ENCODE peak calls at places on chromosome 19, in four cellular contexts. One of them, this sample, is unnamed.

GRCh38 chr19:39996218-39996810 is 546 bp upstream of the ZNF546 start:
- DNase-seq in HepG2: peak
- DNase-seq in A549: peak
- DNase-seq in psoas muscle: no peak
- DNase-seq in this sample: no peak

GRCh38 chr19:15453091-15453498 is 3.3 kb upstream of the WIZ start:
- DNase-seq in HepG2: no peak
- DNase-seq in psoas muscle: no peak
- DNase-seq in A549: no peak
- DNase-seq in this sample: no peak

GRCh38 chr19:1047696-1048147 is 7.8 kb downstream of the ABCA7 start:
- DNase-seq in HepG2: no peak
- DNase-seq in psoas muscle: peak
- DNase-seq in A549: no peak
- DNase-seq in this sample: no peak

GRCh38 chr19:38183227-38183914 is 40.7 kb downstream of the DPF1 start:
- DNase-seq in A549: no peak
- DNase-seq in HepG2: no peak
- DNase-seq in psoas muscle: peak
- DNase-seq in this sample: no peak

GRCh38 chr19:6233051-6233826 is 46.5 kb downstream of the MLLT1 start:
- DNase-seq in HepG2: no peak
- DNase-seq in psoas muscle: peak
- DNase-seq in A549: no peak
- DNase-seq in this sample: no peak

GRCh38 chr19:44959691-44960090 is 4.5 kb downstream of the CLPTM1 start:
- DNase-seq in HepG2: no peak
- DNase-seq in psoas muscle: no peak
- DNase-seq in A549: no peak
- DNase-seq in this sample: no peak

GRCh38 chr19:3585301-3586123 is at the start of gene GIPC3:
- DNase-seq in HepG2: no peak
- DNase-seq in psoas muscle: no peak
- DNase-seq in A549: no peak
- DNase-seq in this sample: no peak

GRCh38 chr19:49930483-49931011 is 1.2 kb upstream of the NUP62 start:
- DNase-seq in psoas muscle: peak
- DNase-seq in A549: no peak
- DNase-seq in HepG2: no peak
- DNase-seq in this sample: no peak

GRCh38 chr19:1949304-1950101 is 8.5 kb downstream of the CSNK1G2 start:
- DNase-seq in psoas muscle: no peak
- DNase-seq in HepG2: no peak
- DNase-seq in A549: no peak
- DNase-seq in this sample: no peak

GRCh38 chr19:45906221-45906620 is 3.8 kb upstream of the MYPOP start:
- DNase-seq in A549: no peak
- DNase-seq in psoas muscle: no peak
- DNase-seq in HepG2: no peak
- DNase-seq in this sample: no peak

GRCh38 chr19:39997595-39998216 is 846 bp downstream of the ZNF546 start:
- DNase-seq in HepG2: peak
- DNase-seq in psoas muscle: no peak
- DNase-seq in A549: no peak
- DNase-seq in this sample: no peak

GRCh38 chr19:39444598-39445257 is 654 bp upstream of the SUPT5H start:
- DNase-seq in A549: no peak
- DNase-seq in HepG2: no peak
- DNase-seq in psoas muscle: no peak
- DNase-seq in this sample: no peak

GRCh38 chr19:29060833-29061364 is 152.1 kb downstream of the UQCRFS1 start:
- DNase-seq in HepG2: no peak
- DNase-seq in A549: no peak
- DNase-seq in psoas muscle: no peak
- DNase-seq in this sample: no peak

GRCh38 chr19:39830406-39830805 is 3.6 kb downstream of the DYRK1B start:
- DNase-seq in psoas muscle: no peak
- DNase-seq in HepG2: no peak
- DNase-seq in A549: no peak
- DNase-seq in this sample: no peak

GRCh38 chr19:44585371-44586141 is 27.8 kb upstream of the IGSF23 start:
- DNase-seq in A549: no peak
- DNase-seq in psoas muscle: no peak
- DNase-seq in HepG2: no peak
- DNase-seq in this sample: no peak

DNA sequence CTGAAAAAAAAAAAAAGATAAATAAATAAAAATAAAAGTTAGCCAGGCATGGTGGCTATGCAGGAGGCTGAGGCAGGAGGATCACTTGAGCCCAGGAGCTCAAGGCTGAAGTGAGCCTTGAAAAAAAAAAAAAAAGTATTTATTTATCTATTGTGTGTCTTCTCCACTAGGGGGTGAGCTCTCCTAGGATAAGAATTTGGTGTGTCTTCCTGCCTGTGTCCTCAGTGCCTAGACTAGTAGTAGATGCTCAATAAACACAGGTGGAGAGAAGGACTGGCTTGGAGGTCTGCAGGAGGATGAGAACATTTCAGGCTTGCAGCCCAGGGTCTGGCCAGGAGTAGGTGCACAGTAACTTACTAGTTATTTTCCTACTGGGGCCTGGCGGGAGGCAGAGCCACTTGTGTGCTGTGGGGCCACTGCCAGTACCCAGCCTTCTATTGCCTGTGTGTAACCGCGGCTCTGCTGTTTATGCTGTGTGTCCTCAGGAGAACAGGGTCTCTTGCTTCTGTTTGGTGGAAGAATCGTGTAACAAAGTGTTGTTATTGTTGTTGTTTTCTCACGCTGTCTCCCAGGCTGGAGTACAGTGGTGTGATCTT is 5.4 kb downstream of the LMTK3 start:
- DNase-seq in A549: no peak
- DNase-seq in HepG2: peak
- DNase-seq in psoas muscle: no peak
- DNase-seq in this sample: no peak
- TF ChIP-seq CTCF in A549: peak
- TF ChIP-seq CTCF in HepG2: peak
- TF ChIP-seq CTCF in psoas muscle: peak
- TF ChIP-seq CTCF in this sample: peak

DNA sequence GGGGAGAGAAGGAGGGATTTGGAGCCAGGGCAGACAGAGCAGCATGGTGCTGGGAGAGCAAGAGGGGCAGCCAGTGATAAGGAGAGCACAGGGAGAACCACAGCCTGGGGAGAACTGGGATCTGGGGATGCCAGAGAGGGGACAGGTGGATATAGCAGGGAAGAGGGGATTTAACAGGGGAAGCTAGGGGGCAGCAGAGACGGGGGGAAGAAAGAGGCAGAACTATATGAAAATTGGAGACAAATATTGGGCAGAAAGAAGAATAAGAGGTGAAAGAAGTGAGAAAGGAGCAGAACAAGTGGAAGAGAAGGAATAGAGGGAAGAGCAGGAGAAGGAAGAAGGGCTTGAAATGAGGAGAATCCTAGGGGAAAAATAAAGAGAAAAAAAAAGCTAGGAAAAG is 6.5 kb upstream of the ZNF528 start:
- DNase-seq in psoas muscle: no peak
- DNase-seq in HepG2: no peak
- DNase-seq in A549: no peak
- DNase-seq in this sample: no peak
- TF ChIP-seq CTCF in psoas muscle: no peak
- TF ChIP-seq CTCF in HepG2: peak
- TF ChIP-seq CTCF in A549: no peak
- TF ChIP-seq CTCF in this sample: no peak

GRCh38 chr19:42288881-42289555 is 12.9 kb upstream of the PRR19 start:
- DNase-seq in psoas muscle: peak
- DNase-seq in HepG2: no peak
- DNase-seq in A549: no peak
- DNase-seq in this sample: no peak
- TF ChIP-seq CTCF in psoas muscle: no peak
- TF ChIP-seq CTCF in HepG2: no peak
- TF ChIP-seq CTCF in A549: no peak
- TF ChIP-seq CTCF in this sample: peak

GRCh38 chr19:21434967-21435544 is 38.1 kb downstream of the ZNF493 start:
- DNase-seq in psoas muscle: no peak
- DNase-seq in A549: no peak
- DNase-seq in HepG2: no peak
- DNase-seq in this sample: no peak
- TF ChIP-seq CTCF in psoas muscle: no peak
- TF ChIP-seq CTCF in A549: no peak
- TF ChIP-seq CTCF in HepG2: no peak
- TF ChIP-seq CTCF in this sample: no peak

GRCh38 chr19:11204076-11204602 is 6.8 kb upstream of the KANK2 start:
- DNase-seq in A549: no peak
- DNase-seq in HepG2: no peak
- DNase-seq in psoas muscle: no peak
- DNase-seq in this sample: no peak
- TF ChIP-seq CTCF in A549: no peak
- TF ChIP-seq CTCF in HepG2: no peak
- TF ChIP-seq CTCF in psoas muscle: no peak
- TF ChIP-seq CTCF in this sample: peak

GRCh38 chr19:56155124-56155687 is 14.1 kb downstream of the ZNF444 start:
- DNase-seq in A549: peak
- DNase-seq in HepG2: no peak
- DNase-seq in psoas muscle: no peak
- DNase-seq in this sample: no peak
- TF ChIP-seq CTCF in A549: peak
- TF ChIP-seq CTCF in HepG2: peak
- TF ChIP-seq CTCF in psoas muscle: peak
- TF ChIP-seq CTCF in this sample: peak

GRCh38 chr19:32661318-32661717 is 13.7 kb downstream of the ANKRD27 start:
- DNase-seq in psoas muscle: no peak
- DNase-seq in HepG2: peak
- DNase-seq in A549: no peak
- DNase-seq in this sample: no peak
- TF ChIP-seq CTCF in psoas muscle: no peak
- TF ChIP-seq CTCF in HepG2: no peak
- TF ChIP-seq CTCF in A549: no peak
- TF ChIP-seq CTCF in this sample: no peak

GRCh38 chr19:56718231-56718630 is 46.7 kb upstream of the ZNF835 start:
- DNase-seq in psoas muscle: no peak
- DNase-seq in HepG2: no peak
- DNase-seq in A549: no peak
- DNase-seq in this sample: no peak
- TF ChIP-seq CTCF in psoas muscle: no peak
- TF ChIP-seq CTCF in HepG2: no peak
- TF ChIP-seq CTCF in A549: no peak
- TF ChIP-seq CTCF in this sample: no peak

GRCh38 chr19:35783469-35784400 is 8.4 kb downstream of the ARHGAP33 start:
- DNase-seq in psoas muscle: no peak
- DNase-seq in A549: no peak
- DNase-seq in HepG2: no peak
- DNase-seq in this sample: no peak
- TF ChIP-seq CTCF in psoas muscle: no peak
- TF ChIP-seq CTCF in A549: no peak
- TF ChIP-seq CTCF in HepG2: peak
- TF ChIP-seq CTCF in this sample: no peak

DNA sequence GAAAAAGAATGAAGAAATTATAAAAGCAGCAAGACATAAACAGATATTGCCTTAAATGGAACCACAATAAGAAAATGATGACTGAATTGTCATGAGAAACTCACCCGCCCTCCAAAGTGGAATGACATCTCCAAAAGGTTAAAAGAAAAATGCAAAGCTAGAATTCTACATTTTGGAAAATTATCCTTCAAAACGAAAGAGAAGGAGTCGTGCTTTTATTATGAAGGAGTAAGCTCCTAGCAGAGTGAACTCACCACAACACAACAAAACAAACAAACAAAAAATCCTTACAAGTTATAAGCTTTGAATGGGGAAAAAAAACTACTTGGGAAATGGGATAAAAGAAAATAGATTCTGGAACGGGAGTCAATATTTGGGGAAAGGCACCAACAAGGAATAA is 6.7 kb downstream of the SIGLEC14 start:
- DNase-seq in A549: no peak
- DNase-seq in HepG2: no peak
- DNase-seq in psoas muscle: no peak
- DNase-seq in this sample: no peak
- TF ChIP-seq CTCF in A549: no peak
- TF ChIP-seq CTCF in HepG2: no peak
- TF ChIP-seq CTCF in psoas muscle: no peak
- TF ChIP-seq CTCF in this sample: no peak

This sample was measured in type B pancreatic cell.